ENCODE peak calls at places on chromosome 19, in ten cellular contexts. M is breast epithelium, X is tibial nerve, H is A549, U is stomach, N is H1, B is adrenal gland, J is Peyer's patch, Q is body of pancreas, P is IMR-90. W is an unnamed sample.

GRCh38 chr19:33499248-33499647 is 22.3 kb downstream of the PEPD start:
- DNase-seq in M (no peak), X (no peak), H (no peak), U (no peak), N (no peak), B (no peak), J (no peak), Q (no peak), P (no peak), W (no peak)

GRCh38 chr19:17575871-17576757 is 20.7 kb downstream of the COLGALT1 start:
- DNase-seq in M (no peak), X (no peak), H (no peak), U (no peak), N (no peak), B (no peak), J (no peak), Q (no peak), P (no peak), W (no peak)

GRCh38 chr19:51703655-51704515 is 10.8 kb downstream of the SPACA6 start:
- DNase-seq in M (peak; percentile 96), X (peak; percentile 97), H (peak; percentile 93), U (peak; percentile 98), N (peak; percentile 75), B (peak; percentile 98), J (peak; percentile 99), Q (peak; percentile 98), P (peak; percentile 89), W (peak; percentile 95)

GRCh38 chr19:1683869-1684572 is 31.6 kb upstream of the TCF3 start:
- DNase-seq in M (no peak), X (no peak), H (no peak), U (no peak), N (no peak), B (no peak), J (no peak), Q (no peak), P (no peak), W (no peak)

GRCh38 chr19:51128227-51128626 is 3.5 kb downstream of the SIGLEC9 start:
- DNase-seq in M (peak; percentile 22), X (no peak), H (no peak), U (no peak), N (no peak), B (no peak), J (no peak), Q (no peak), P (no peak), W (no peak)

GRCh38 chr19:40777795-40778044 is 327 bp upstream of the RAB4B start:
- DNase-seq in M (no peak), X (no peak), H (no peak), U (no peak), N (no peak), B (no peak), J (no peak), Q (no peak), P (no peak), W (no peak)

GRCh38 chr19:6060600-6061391 is 49.5 kb downstream of the RFX2 start:
- DNase-seq in M (peak; percentile 59), X (no peak), H (no peak), U (no peak), N (no peak), B (peak; percentile 49), J (peak; percentile 44), Q (no peak), P (peak; percentile 16), W (no peak)

GRCh38 chr19:18441804-18442788 is 4.2 kb upstream of the ISYNA1 start:
- DNase-seq in M (no peak), X (no peak), H (no peak), U (no peak), N (no peak), B (no peak), J (no peak), Q (no peak), P (no peak), W (peak; percentile 59)

GRCh38 chr19:23305555-23305954 is 55.4 kb upstream of the ZNF724 start:
- DNase-seq in M (no peak), X (no peak), H (no peak), U (no peak), N (no peak), B (no peak), J (no peak), Q (no peak), P (no peak), W (no peak)

GRCh38 chr19:45130888-45131615 is 29.7 kb downstream of the NKPD1 start:
- DNase-seq in M (no peak), X (no peak), H (peak; percentile 54), U (peak; percentile 63), N (no peak), B (peak; percentile 63), J (peak; percentile 56), Q (no peak), P (peak; percentile 16), W (peak; percentile 25)

GRCh38 chr19:56015756-56016155 is 29.2 kb downstream of the NLRP5 start:
- DNase-seq in M (no peak), X (no peak), H (no peak), U (no peak), N (no peak), B (no peak), J (no peak), Q (no peak), P (no peak), W (peak; percentile 13)

GRCh38 chr19:56014765-56015164 is 28.2 kb downstream of the NLRP5 start:
- DNase-seq in M (no peak), X (no peak), H (no peak), U (no peak), N (no peak), B (no peak), J (no peak), Q (no peak), P (no peak), W (no peak)
- TF ChIP-seq POLR2A in M (no peak), X (no peak), H (no peak), U (no peak), N (no peak), B (no peak), J (no peak), Q (no peak), P (no peak), W (no peak)

GRCh38 chr19:38303517-38304351 is at the start of gene C19orf33:
- DNase-seq in M (peak; percentile 69), X (no peak), H (peak; percentile 100), U (peak; percentile 88), N (no peak), B (no peak), J (peak; percentile 92), Q (peak; percentile 30), P (no peak), W (no peak)

GRCh38 chr19:38307076-38307475 is 3.0 kb downstream of the C19orf33 start:
- DNase-seq in M (no peak), X (no peak), H (no peak), U (no peak), N (no peak), B (no peak), J (no peak), Q (no peak), P (no peak), W (no peak)

GRCh38 chr19:38304866-38305429 is 897 bp downstream of the C19orf33 start:
- DNase-seq in M (peak; percentile 74), X (peak; percentile 51), H (peak; percentile 100), U (peak; percentile 93), N (peak; percentile 83), B (peak; percentile 27), J (peak; percentile 94), Q (peak; percentile 90), P (no peak), W (peak; percentile 67)

GRCh38 chr19:38306236-38306635 is 2.2 kb downstream of the C19orf33 start:
- DNase-seq in M (no peak), X (no peak), H (no peak), U (no peak), N (no peak), B (no peak), J (no peak), Q (no peak), P (no peak), W (no peak)

DNA sequence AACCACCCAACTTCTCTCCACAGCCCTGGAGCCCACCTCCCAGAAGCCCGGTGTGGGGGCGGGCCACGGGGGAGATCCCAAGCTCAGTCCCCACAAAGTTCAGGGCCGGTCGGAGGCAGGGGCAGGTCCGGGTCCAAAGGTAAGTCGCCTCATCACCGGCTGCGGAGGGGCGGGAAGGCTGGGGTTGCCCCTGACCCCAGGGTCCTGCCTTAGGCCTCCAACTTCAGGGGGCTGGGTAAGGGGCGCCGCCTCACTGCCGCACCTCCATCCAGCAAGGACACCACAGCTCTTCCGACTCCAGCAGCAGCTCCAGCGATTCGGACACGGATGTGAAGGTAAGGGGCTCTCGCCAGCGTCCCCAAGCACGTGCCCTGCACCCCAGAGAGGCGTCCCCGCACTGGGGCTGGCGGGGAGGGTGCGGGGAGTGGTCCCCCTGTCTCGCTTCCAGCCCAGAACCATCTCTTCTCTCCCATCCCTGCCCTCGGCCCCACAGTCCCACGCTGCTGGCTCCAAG is 358 bp downstream of the C19orf33 start:
- DNase-seq in M (no peak), X (no peak), H (no peak), U (no peak), N (no peak), B (no peak), J (no peak), Q (no peak), P (no peak), W (no peak)
- TF ChIP-seq POLR2A in M (no peak), X (no peak), H (no peak), U (no peak), N (no peak), B (no peak), J (no peak), Q (no peak), P (no peak), W (no peak)

DNA sequence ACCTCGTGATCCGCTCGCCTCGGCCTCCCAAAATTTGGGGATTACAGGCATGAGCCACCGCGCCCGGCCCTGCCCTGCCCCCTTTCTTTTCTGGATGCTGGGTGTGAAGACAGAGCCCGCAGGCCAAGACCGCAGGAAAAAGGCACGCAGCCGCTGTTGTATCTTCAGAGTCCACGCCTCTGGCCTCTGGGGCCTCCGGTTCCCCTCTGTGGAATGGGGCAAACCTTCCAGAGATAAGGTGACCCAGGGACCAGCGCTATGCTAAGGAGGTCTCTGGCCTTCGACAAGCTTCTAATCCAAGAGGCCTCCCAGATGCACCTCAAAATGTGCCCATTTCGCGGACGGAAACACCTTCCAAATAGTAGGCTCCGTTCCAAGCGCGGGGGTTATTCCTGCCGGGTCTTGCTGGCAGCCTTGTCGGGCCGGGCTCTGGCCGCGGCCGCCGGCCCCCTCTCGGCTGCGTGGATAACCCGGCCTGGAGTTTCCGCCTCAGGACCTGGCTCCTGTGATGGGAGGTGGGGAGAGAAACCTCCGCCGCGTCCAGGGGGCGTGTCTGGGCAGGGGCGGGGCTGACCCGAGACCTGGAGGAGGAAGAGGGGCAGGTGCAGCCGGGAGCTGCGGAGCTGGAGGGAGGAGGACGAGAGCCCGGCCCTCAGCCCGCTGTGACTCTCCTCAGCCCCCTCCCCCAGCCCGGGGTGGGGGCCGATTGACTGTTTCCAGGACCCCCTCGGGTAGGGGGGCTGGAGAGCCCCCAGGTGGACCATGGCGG is 13.1 kb downstream of the TJP3 start:
- DNase-seq in M (peak; percentile 98), X (no peak), H (peak; percentile 68), U (peak; percentile 98), N (peak; percentile 90), B (peak; percentile 79), J (peak; percentile 97), Q (peak; percentile 96), P (peak; percentile 75), W (peak; percentile 71)
- TF ChIP-seq POLR2A in M (no peak), X (peak; percentile 76), H (no peak), U (peak; percentile 62), N (no peak), B (no peak), J (peak; percentile 77), Q (peak; percentile 50), P (no peak), W (no peak)

GRCh38 chr19:36441339-36441738 is 22.9 kb upstream of the ZFP82 start:
- DNase-seq in M (no peak), X (no peak), H (no peak), U (no peak), N (no peak), B (no peak), J (no peak), Q (no peak), P (no peak), W (no peak)

GRCh38 chr19:36436531-36436930 is 18.1 kb upstream of the ZFP82 start:
- DNase-seq in M (no peak), X (no peak), H (no peak), U (no peak), N (no peak), B (peak; percentile 19), J (no peak), Q (no peak), P (no peak), W (no peak)
- TF ChIP-seq POLR2A in M (no peak), X (no peak), H (no peak), U (no peak), N (no peak), B (no peak), J (no peak), Q (no peak), P (no peak), W (no peak)